ENCODE peak calls at places on chromosomes 5 and 9, in four cellular contexts. M is psoas muscle; P is heart right ventricle; A is CD8-positive, alpha-beta T cell. S is an unnamed sample. For H3K9me3 and H3K4me1, the result is how much of the 10 kb centered on the place peaks cover.

GRCh38 chr9:121836382-121836885 is 185.0 kb downstream of the DAB2IP start:
- DNase-seq in M (no peak), A (no peak), P (no peak), S (no peak)

GRCh38 chr5:171092194-171092593 is 216.9 kb upstream of the TLX3 start:
- DNase-seq in P (no peak), A (no peak), M (no peak), S (no peak)

GRCh38 chr9:37963936-37964739 is 60.2 kb upstream of the SLC25A51 start:
- DNase-seq in M (peak), A (no peak), P (no peak), S (peak)

GRCh38 chr5:58887721-58888409 is 305.0 kb downstream of the RAB3C start:
- DNase-seq in A (no peak), M (peak), P (peak), S (no peak)

GRCh38 chr9:33101104-33101951 is 24.9 kb upstream of the SMU1 start:
- DNase-seq in A (no peak), M (peak), P (no peak), S (no peak)

GRCh38 chr9:34382054-34382453 is 5.4 kb upstream of the MYORG start:
- DNase-seq in M (no peak), P (no peak), A (no peak), S (peak)

GRCh38 chr5:88707216-88707965 is 175.6 kb downstream of the MEF2C start:
- DNase-seq in P (no peak), M (no peak), A (no peak), S (no peak)

GRCh38 chr9:138024131-138024530 is 146.5 kb downstream of the CACNA1B start:
- DNase-seq in A (no peak), P (no peak), M (no peak), S (peak)

GRCh38 chr9:20321683-20322082 is 300.6 kb downstream of the MLLT3 start:
- DNase-seq in M (no peak), A (peak), P (no peak), S (no peak)

GRCh38 chr5:111563041-111563822 is 50.9 kb upstream of the STARD4 start:
- DNase-seq in P (no peak), M (no peak), A (no peak), S (no peak)

GRCh38 chr5:43553381-43553780 is 3.5 kb downstream of the PAIP1 start:
- DNase-seq in P (no peak), M (no peak), A (no peak), S (no peak)

GRCh38 chr9:21331676-21332402 is 3.4 kb downstream of the KLHL9 start:
- DNase-seq in A (no peak), P (no peak), M (no peak), S (no peak)

GRCh38 chr5:142507528-142507927 is 178.4 kb downstream of the FGF1 start:
- DNase-seq in P (no peak), M (no peak), A (no peak), S (no peak)

GRCh38 chr9:114308361-114308950 is 14.4 kb upstream of the ORM1 start:
- DNase-seq in M (no peak), P (no peak), A (no peak), S (peak)

DNA sequence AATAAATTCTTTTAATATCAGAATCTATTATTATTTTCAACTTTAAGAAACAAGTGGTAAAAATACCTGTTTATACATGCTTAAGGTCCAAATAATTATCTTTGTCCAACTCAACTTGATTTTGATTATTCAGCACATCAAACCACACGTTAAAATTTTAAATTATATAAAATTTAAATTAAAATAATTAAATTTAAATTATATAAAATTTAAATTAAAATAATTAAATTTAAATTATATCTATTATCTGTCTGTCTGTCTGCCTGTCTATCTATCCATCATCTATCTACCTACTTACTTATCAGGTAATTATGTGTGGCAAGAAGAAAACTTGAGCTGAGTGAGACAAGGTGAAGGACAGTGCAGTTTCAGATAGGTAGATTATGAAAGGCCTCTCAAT is 605.3 kb upstream of the RIOK2 start:
- DNase-seq in A (no peak), P (no peak), M (no peak), S (no peak)
- H3K9me3 ChIP-seq in A (under half), P (under half), M (under half), S (under half)

GRCh38 chr5:148912714-148913398 is 86.4 kb downstream of the ADRB2 start:
- DNase-seq in M (no peak), P (no peak), A (no peak), S (no peak)
- TF ChIP-seq CTCF in M (peak), P (no peak), A (no peak), S (peak)

GRCh38 chr9:133992780-133993634 is 883 bp upstream of the VAV2 start:
- DNase-seq in A (peak), P (peak), M (peak), S (peak)

GRCh38 chr9:133991211-133991921 is 758 bp downstream of the VAV2 start:
- DNase-seq in P (no peak), A (no peak), M (peak), S (no peak)

GRCh38 chr9:133989554-133990365 is 2.4 kb downstream of the VAV2 start:
- DNase-seq in A (no peak), P (no peak), M (no peak), S (peak)

GRCh38 chr9:133991964-133992779 is at the start of gene VAV2:
- DNase-seq in P (peak), M (peak), A (no peak), S (peak)

DNA sequence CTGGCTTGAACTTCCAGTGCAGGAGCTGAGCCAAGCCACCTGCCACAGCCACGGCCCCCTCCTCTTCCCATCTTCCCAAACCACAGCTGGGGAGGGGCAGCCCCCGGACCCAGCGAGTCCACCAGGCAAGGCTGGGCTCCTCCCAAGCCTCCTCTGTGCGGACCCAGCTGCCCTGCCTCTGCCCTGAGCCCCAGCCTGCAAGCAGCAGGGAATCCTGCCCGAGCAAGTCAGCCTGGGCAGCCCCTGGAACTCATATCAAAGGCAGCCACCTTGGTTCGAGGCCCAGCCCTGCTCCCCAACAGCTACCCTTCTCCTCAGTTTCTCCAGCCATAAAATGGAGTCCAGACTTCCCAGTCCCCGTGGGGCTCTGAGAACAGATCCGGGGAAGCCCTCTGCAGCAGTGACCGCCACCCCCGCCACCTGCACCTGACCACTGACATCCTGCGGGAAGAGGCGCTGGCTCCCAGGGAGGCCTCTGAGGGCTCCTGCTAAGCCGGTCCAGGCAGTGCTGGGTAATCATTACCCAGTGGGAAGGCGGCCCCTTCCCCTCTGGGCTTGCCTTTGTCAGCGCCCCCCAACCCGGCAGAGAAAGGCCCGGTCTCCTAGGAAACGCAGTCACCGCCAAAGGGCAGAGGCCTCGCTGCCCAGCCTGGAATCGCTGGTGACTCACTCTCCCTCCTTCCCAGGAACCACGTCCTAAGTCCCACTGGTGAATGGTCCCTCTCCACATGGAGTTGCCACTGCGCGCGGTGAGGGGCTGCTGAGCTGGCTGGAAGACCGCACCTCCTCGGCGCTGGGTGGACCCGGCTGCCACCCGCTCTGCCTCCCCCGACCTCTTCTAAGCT is 1.5 kb downstream of the VAV2 start:
- DNase-seq in M (peak), A (no peak), P (no peak), S (no peak)
- H3K4me1 ChIP-seq in M (under half), A (under half), P (under half), S (under half)

GRCh38 chr9:7561527-7561926 is 238.1 kb downstream of the DMAC1 start:
- DNase-seq in P (no peak), M (no peak), A (no peak), S (no peak)

DNA sequence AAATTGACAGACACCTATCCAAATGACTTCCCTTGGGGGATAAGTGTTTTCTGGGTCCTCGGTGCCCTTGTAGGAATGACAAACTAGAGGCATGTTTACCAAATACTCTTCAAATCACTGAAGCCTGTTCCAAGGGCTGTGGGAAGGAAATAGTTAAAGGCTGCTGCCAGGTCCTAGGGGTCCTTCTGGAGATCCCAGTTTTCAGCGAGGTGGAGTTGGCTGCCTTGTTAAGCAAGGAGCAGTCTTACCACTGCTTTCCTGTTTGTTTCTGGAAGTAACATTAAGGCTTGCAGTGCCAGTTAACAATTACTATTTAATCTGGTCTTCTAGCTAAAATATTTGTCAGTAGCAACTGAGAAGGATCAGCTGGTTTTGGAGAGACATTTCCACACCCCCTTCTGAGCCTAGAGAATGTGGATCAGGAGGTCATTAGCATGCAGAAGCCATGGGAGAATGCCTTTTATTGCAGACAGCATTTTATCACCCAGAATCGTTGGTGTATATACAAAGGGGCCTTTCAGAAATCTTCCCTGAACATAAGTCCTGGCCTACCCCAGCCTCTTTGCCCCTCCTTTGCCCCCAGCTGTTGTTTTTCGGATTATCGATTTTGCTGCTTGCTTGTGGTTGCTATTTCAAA is 238.8 kb downstream of the DMAC1 start:
- DNase-seq in P (no peak), M (no peak), A (no peak), S (no peak)
- H3K9me3 ChIP-seq in P (under half), M (under half), A (under half), S (under half)

GRCh38 chr5:55222061-55222818 is 4.9 kb downstream of the MCIDAS start:
- DNase-seq in A (no peak), M (no peak), P (no peak), S (no peak)

GRCh38 chr5:55219770-55220169 is 7.3 kb downstream of the MCIDAS start:
- DNase-seq in A (no peak), P (no peak), M (no peak), S (no peak)

GRCh38 chr5:55222819-55223124 is 4.3 kb downstream of the MCIDAS start:
- DNase-seq in A (no peak), M (no peak), P (no peak), S (no peak)

GRCh38 chr5:55218966-55219365 is 8.1 kb downstream of the MCIDAS start:
- DNase-seq in M (no peak), A (no peak), P (no peak), S (peak)

DNA sequence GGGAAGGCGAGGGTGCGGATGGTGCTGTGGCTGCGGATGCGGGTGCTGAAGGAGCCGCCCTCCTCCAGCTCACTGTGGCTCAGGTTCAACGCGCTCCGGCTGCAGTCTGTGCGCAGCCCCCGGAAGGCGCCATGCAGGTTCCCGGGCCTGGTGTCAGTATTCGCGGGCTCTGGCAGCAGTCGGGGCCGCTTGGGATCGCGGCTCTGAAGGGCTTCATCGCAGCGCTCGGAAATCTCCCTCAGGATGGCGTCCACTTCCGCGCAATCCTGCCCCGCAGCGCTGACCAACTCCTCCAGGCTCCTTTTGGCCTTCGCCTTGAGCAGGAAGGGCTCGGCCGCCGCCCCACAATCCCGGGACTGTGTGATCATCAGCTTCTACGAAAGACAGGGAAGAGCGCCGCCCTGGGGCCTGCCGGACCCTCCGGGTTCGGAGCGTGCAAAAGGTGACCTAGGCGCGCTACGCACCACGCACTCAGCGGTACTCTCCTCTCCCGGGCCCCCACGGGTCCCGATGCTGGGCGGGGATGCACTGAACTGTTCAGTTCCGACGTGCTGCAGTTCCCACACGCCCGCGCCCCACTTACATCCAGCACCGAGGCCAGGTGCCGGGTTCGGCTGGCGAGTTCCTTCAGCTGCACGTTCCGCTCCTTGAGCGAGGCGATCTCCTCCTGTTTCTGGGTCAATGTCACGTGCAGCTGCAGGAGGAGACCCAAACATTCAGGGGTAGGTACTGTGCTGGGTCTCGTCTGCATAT is 6.5 kb downstream of the MCIDAS start:
- DNase-seq in P (no peak), M (peak), A (no peak), S (no peak)
- TF ChIP-seq CTCF in P (no peak), M (no peak), A (no peak), S (no peak)

GRCh38 chr9:127905788-127906191 is 6.4 kb upstream of the ST6GALNAC6 start:
- DNase-seq in M (no peak), A (peak), P (no peak), S (peak)
- H3K4me1 ChIP-seq in M (under half), A (under half), P (under half), S (half or more)

S was measured in upper lobe of right lung.